ENCODE peak calls at places on chromosome 16, in seven cellular contexts. One of them, this sample, is unnamed.

GRCh38 chr16:30637952-30638351 is 12.8 kb upstream of the PRR14 start:
- DNase-seq in iris pigment epithelial cell: peak
- DNase-seq in choroid plexus epithelial cell: peak
- DNase-seq in activated CD4-positive, alpha-beta T cell treated with anti-CD3 and anti-CD28 coated beads, Interleukin-2, amount 50 U/mL, for 1 hour: no peak
- DNase-seq in astrocyte of the spinal cord: peak
- DNase-seq in activated naive CD4-positive, alpha-beta T cell: no peak
- DNase-seq in AG08396: no peak
- DNase-seq in this sample: no peak

GRCh38 chr16:51553910-51554309 is 402.8 kb upstream of the SALL1 start:
- DNase-seq in choroid plexus epithelial cell: peak
- DNase-seq in activated CD4-positive, alpha-beta T cell treated with anti-CD3 and anti-CD28 coated beads, Interleukin-2, amount 50 U/mL, for 1 hour: no peak
- DNase-seq in astrocyte of the spinal cord: no peak
- DNase-seq in iris pigment epithelial cell: peak
- DNase-seq in AG08396: no peak
- DNase-seq in activated naive CD4-positive, alpha-beta T cell: no peak
- DNase-seq in this sample: no peak

GRCh38 chr16:57128787-57129389 is 36.5 kb downstream of the CPNE2 start:
- DNase-seq in activated CD4-positive, alpha-beta T cell treated with anti-CD3 and anti-CD28 coated beads, Interleukin-2, amount 50 U/mL, for 1 hour: peak
- DNase-seq in astrocyte of the spinal cord: no peak
- DNase-seq in AG08396: no peak
- DNase-seq in activated naive CD4-positive, alpha-beta T cell: no peak
- DNase-seq in choroid plexus epithelial cell: no peak
- DNase-seq in iris pigment epithelial cell: no peak
- DNase-seq in this sample: no peak

GRCh38 chr16:4426021-4426684 is 485 bp downstream of the DNAJA3 start:
- DNase-seq in iris pigment epithelial cell: peak
- DNase-seq in activated naive CD4-positive, alpha-beta T cell: no peak
- DNase-seq in astrocyte of the spinal cord: no peak
- DNase-seq in activated CD4-positive, alpha-beta T cell treated with anti-CD3 and anti-CD28 coated beads, Interleukin-2, amount 50 U/mL, for 1 hour: peak
- DNase-seq in choroid plexus epithelial cell: no peak
- DNase-seq in AG08396: peak
- DNase-seq in this sample: no peak

GRCh38 chr16:69754143-69754468 is 620 bp downstream of the NOB1 start:
- DNase-seq in activated CD4-positive, alpha-beta T cell treated with anti-CD3 and anti-CD28 coated beads, Interleukin-2, amount 50 U/mL, for 1 hour: no peak
- DNase-seq in astrocyte of the spinal cord: no peak
- DNase-seq in choroid plexus epithelial cell: no peak
- DNase-seq in activated naive CD4-positive, alpha-beta T cell: no peak
- DNase-seq in iris pigment epithelial cell: no peak
- DNase-seq in AG08396: no peak
- DNase-seq in this sample: no peak

GRCh38 chr16:88192601-88193000 is 190.2 kb upstream of the ZNF469 start:
- DNase-seq in astrocyte of the spinal cord: no peak
- DNase-seq in choroid plexus epithelial cell: no peak
- DNase-seq in AG08396: no peak
- DNase-seq in iris pigment epithelial cell: no peak
- DNase-seq in activated CD4-positive, alpha-beta T cell treated with anti-CD3 and anti-CD28 coated beads, Interleukin-2, amount 50 U/mL, for 1 hour: no peak
- DNase-seq in activated naive CD4-positive, alpha-beta T cell: no peak
- DNase-seq in this sample: no peak

GRCh38 chr16:22425847-22426246 is 51.4 kb upstream of the CDR2 start:
- DNase-seq in activated naive CD4-positive, alpha-beta T cell: no peak
- DNase-seq in astrocyte of the spinal cord: no peak
- DNase-seq in AG08396: no peak
- DNase-seq in choroid plexus epithelial cell: no peak
- DNase-seq in activated CD4-positive, alpha-beta T cell treated with anti-CD3 and anti-CD28 coated beads, Interleukin-2, amount 50 U/mL, for 1 hour: no peak
- DNase-seq in iris pigment epithelial cell: no peak
- DNase-seq in this sample: no peak

GRCh38 chr16:48052731-48053130 is 103.1 kb downstream of the ABCC12 start:
- DNase-seq in AG08396: no peak
- DNase-seq in activated naive CD4-positive, alpha-beta T cell: no peak
- DNase-seq in choroid plexus epithelial cell: no peak
- DNase-seq in iris pigment epithelial cell: no peak
- DNase-seq in activated CD4-positive, alpha-beta T cell treated with anti-CD3 and anti-CD28 coated beads, Interleukin-2, amount 50 U/mL, for 1 hour: no peak
- DNase-seq in astrocyte of the spinal cord: no peak
- DNase-seq in this sample: no peak

GRCh38 chr16:82730901-82731300 is 104.1 kb downstream of the CDH13 start:
- DNase-seq in activated naive CD4-positive, alpha-beta T cell: no peak
- DNase-seq in iris pigment epithelial cell: no peak
- DNase-seq in activated CD4-positive, alpha-beta T cell treated with anti-CD3 and anti-CD28 coated beads, Interleukin-2, amount 50 U/mL, for 1 hour: no peak
- DNase-seq in astrocyte of the spinal cord: no peak
- DNase-seq in AG08396: no peak
- DNase-seq in choroid plexus epithelial cell: no peak
- DNase-seq in this sample: no peak

GRCh38 chr16:66472961-66473610 is 46.0 kb downstream of the BEAN1 start:
- DNase-seq in astrocyte of the spinal cord: no peak
- DNase-seq in activated naive CD4-positive, alpha-beta T cell: no peak
- DNase-seq in AG08396: no peak
- DNase-seq in choroid plexus epithelial cell: no peak
- DNase-seq in activated CD4-positive, alpha-beta T cell treated with anti-CD3 and anti-CD28 coated beads, Interleukin-2, amount 50 U/mL, for 1 hour: no peak
- DNase-seq in iris pigment epithelial cell: no peak
- DNase-seq in this sample: no peak

GRCh38 chr16:86117235-86117634 is 218.3 kb downstream of the IRF8 start:
- DNase-seq in activated naive CD4-positive, alpha-beta T cell: no peak
- DNase-seq in iris pigment epithelial cell: no peak
- DNase-seq in astrocyte of the spinal cord: no peak
- DNase-seq in activated CD4-positive, alpha-beta T cell treated with anti-CD3 and anti-CD28 coated beads, Interleukin-2, amount 50 U/mL, for 1 hour: no peak
- DNase-seq in choroid plexus epithelial cell: no peak
- DNase-seq in AG08396: no peak
- DNase-seq in this sample: no peak

GRCh38 chr16:35841632-35842031 is 2382.2 kb downstream of the TP53TG3F start:
- DNase-seq in astrocyte of the spinal cord: no peak
- DNase-seq in choroid plexus epithelial cell: no peak
- DNase-seq in activated CD4-positive, alpha-beta T cell treated with anti-CD3 and anti-CD28 coated beads, Interleukin-2, amount 50 U/mL, for 1 hour: no peak
- DNase-seq in AG08396: no peak
- DNase-seq in activated naive CD4-positive, alpha-beta T cell: no peak
- DNase-seq in iris pigment epithelial cell: no peak
- DNase-seq in this sample: no peak

GRCh38 chr16:28149016-28149888 is 62.5 kb downstream of the XPO6 start:
- DNase-seq in activated naive CD4-positive, alpha-beta T cell: no peak
- DNase-seq in AG08396: no peak
- DNase-seq in astrocyte of the spinal cord: no peak
- DNase-seq in iris pigment epithelial cell: peak
- DNase-seq in activated CD4-positive, alpha-beta T cell treated with anti-CD3 and anti-CD28 coated beads, Interleukin-2, amount 50 U/mL, for 1 hour: peak
- DNase-seq in choroid plexus epithelial cell: no peak
- DNase-seq in this sample: no peak

GRCh38 chr16:72481419-72481818 is 309.5 kb upstream of the PMFBP1 start:
- DNase-seq in iris pigment epithelial cell: peak
- DNase-seq in astrocyte of the spinal cord: no peak
- DNase-seq in AG08396: no peak
- DNase-seq in activated CD4-positive, alpha-beta T cell treated with anti-CD3 and anti-CD28 coated beads, Interleukin-2, amount 50 U/mL, for 1 hour: no peak
- DNase-seq in choroid plexus epithelial cell: no peak
- DNase-seq in activated naive CD4-positive, alpha-beta T cell: no peak
- DNase-seq in this sample: no peak

GRCh38 chr16:89115216-89115949 is 21.7 kb downstream of the ACSF3 start:
- DNase-seq in choroid plexus epithelial cell: peak
- DNase-seq in iris pigment epithelial cell: peak
- DNase-seq in astrocyte of the spinal cord: peak
- DNase-seq in activated naive CD4-positive, alpha-beta T cell: peak
- DNase-seq in activated CD4-positive, alpha-beta T cell treated with anti-CD3 and anti-CD28 coated beads, Interleukin-2, amount 50 U/mL, for 1 hour: peak
- DNase-seq in AG08396: no peak
- DNase-seq in this sample: no peak

GRCh38 chr16:30813821-30814189 is 26.8 kb upstream of the ZNF629 start:
- DNase-seq in astrocyte of the spinal cord: no peak
- DNase-seq in activated naive CD4-positive, alpha-beta T cell: no peak
- DNase-seq in AG08396: no peak
- DNase-seq in iris pigment epithelial cell: no peak
- DNase-seq in choroid plexus epithelial cell: no peak
- DNase-seq in activated CD4-positive, alpha-beta T cell treated with anti-CD3 and anti-CD28 coated beads, Interleukin-2, amount 50 U/mL, for 1 hour: no peak
- DNase-seq in this sample: no peak

GRCh38 chr16:19105131-19105530 is 8.6 kb upstream of the ITPRIPL2 start:
- DNase-seq in activated naive CD4-positive, alpha-beta T cell: no peak
- DNase-seq in AG08396: no peak
- DNase-seq in choroid plexus epithelial cell: no peak
- DNase-seq in astrocyte of the spinal cord: no peak
- DNase-seq in activated CD4-positive, alpha-beta T cell treated with anti-CD3 and anti-CD28 coated beads, Interleukin-2, amount 50 U/mL, for 1 hour: no peak
- DNase-seq in iris pigment epithelial cell: no peak
- DNase-seq in this sample: no peak

GRCh38 chr16:4306439-4307214 is 9.2 kb upstream of the GLIS2 start:
- DNase-seq in activated naive CD4-positive, alpha-beta T cell: no peak
- DNase-seq in activated CD4-positive, alpha-beta T cell treated with anti-CD3 and anti-CD28 coated beads, Interleukin-2, amount 50 U/mL, for 1 hour: peak
- DNase-seq in astrocyte of the spinal cord: no peak
- DNase-seq in AG08396: no peak
- DNase-seq in iris pigment epithelial cell: no peak
- DNase-seq in choroid plexus epithelial cell: no peak
- DNase-seq in this sample: no peak

GRCh38 chr16:49883111-49883829 is 27.4 kb upstream of the ZNF423 start:
- DNase-seq in astrocyte of the spinal cord: no peak
- DNase-seq in choroid plexus epithelial cell: peak
- DNase-seq in AG08396: no peak
- DNase-seq in activated naive CD4-positive, alpha-beta T cell: no peak
- DNase-seq in iris pigment epithelial cell: no peak
- DNase-seq in activated CD4-positive, alpha-beta T cell treated with anti-CD3 and anti-CD28 coated beads, Interleukin-2, amount 50 U/mL, for 1 hour: no peak
- DNase-seq in this sample: no peak

GRCh38 chr16:66927012-66927436 is 1.7 kb upstream of the RRAD start:
- DNase-seq in choroid plexus epithelial cell: peak
- DNase-seq in AG08396: peak
- DNase-seq in astrocyte of the spinal cord: peak
- DNase-seq in iris pigment epithelial cell: peak
- DNase-seq in activated naive CD4-positive, alpha-beta T cell: no peak
- DNase-seq in activated CD4-positive, alpha-beta T cell treated with anti-CD3 and anti-CD28 coated beads, Interleukin-2, amount 50 U/mL, for 1 hour: no peak
- DNase-seq in this sample: peak